ENCODE peak calls at places on chromosomes 4 and X, in four cellular contexts. J is HL-60, I is right atrium auricular region, W is AG09309. U is an unnamed sample.

GRCh38 chr4:88518911-88519310 is 4.7 kb downstream of the PYURF start:
- DNase-seq in J (no peak), W (no peak), I (no peak), U (no peak)

GRCh38 chr4:140141196-140141845 is 12.7 kb downstream of the MAML3 start:
- DNase-seq in I (no peak), W (no peak), J (peak; percentile 11), U (no peak)

GRCh38 chr4:14169460-14169859 is 541.9 kb upstream of the BOD1L1 start:
- DNase-seq in W (no peak), J (no peak), I (no peak), U (no peak)

GRCh38 chr4:46830971-46831454 is 78.0 kb downstream of the COX7B2 start:
- DNase-seq in W (no peak), J (no peak), I (no peak), U (no peak)

GRCh38 chr4:15638418-15638817 is 16.7 kb downstream of the FBXL5 start:
- DNase-seq in I (no peak), W (no peak), J (no peak), U (no peak)

GRCh38 chr4:158481811-158482210 is 39.9 kb upstream of the RXFP1 start:
- DNase-seq in W (no peak), J (no peak), I (no peak), U (no peak)

GRCh38 chr4:524196-524595 is 25.2 kb downstream of the PIGG start:
- DNase-seq in J (no peak), W (no peak), I (no peak), U (no peak)

GRCh38 chr4:8457646-8458045 is 17.1 kb downstream of the TRMT44 start:
- DNase-seq in J (no peak), I (no peak), W (no peak), U (no peak)

GRCh38 chr4:124828382-124828781 is 115.8 kb upstream of the ANKRD50 start:
- DNase-seq in I (no peak), W (no peak), J (no peak), U (no peak)

GRCh38 chr4:138175337-138175794 is 66.8 kb downstream of the SLC7A11 start:
- DNase-seq in W (no peak), I (no peak), J (no peak), U (peak; percentile 34)
- TF ChIP-seq CTCF in W (no peak), I (no peak), J (no peak), U (peak; percentile 24)

GRCh38 chr4:165319509-165319908 is 8.0 kb upstream of the MSMO1 start:
- DNase-seq in I (no peak), J (no peak), W (no peak), U (no peak)

GRCh38 chr4:165324203-165324917 is 3.1 kb upstream of the MSMO1 start:
- DNase-seq in W (no peak), J (no peak), I (no peak), U (no peak)

GRCh38 chr4:165324918-165325304 is 2.6 kb upstream of the MSMO1 start:
- DNase-seq in J (no peak), I (no peak), W (no peak), U (no peak)

GRCh38 chr4:165318982-165319381 is 8.5 kb upstream of the MSMO1 start:
- DNase-seq in J (no peak), W (no peak), I (no peak), U (no peak)
- TF ChIP-seq CTCF in J (no peak), W (no peak), I (no peak), U (no peak)

GRCh38 chrX:100591256-100592051 is 6.7 kb downstream of the TNMD start:
- DNase-seq in I (peak; percentile 60), W (no peak), J (no peak), U (no peak)
- TF ChIP-seq CTCF in I (no peak), W (no peak), J (no peak), U (no peak)

GRCh38 chr4:102620697-102621497 is 119.7 kb downstream of the NFKB1 start:
- DNase-seq in I (no peak), W (peak; percentile 71), J (peak; percentile 20), U (peak; percentile 42)
- TF ChIP-seq CTCF in I (peak; percentile 60), W (peak; percentile 64), J (no peak), U (peak; percentile 53)